ENCODE peak calls at places on chromosomes 13 and 19, in nine cellular contexts. B, M, W, Z, A, R, C, O and S are unnamed samples.

GRCh38 chr13:40402931-40403412 is 263.5 kb downstream of the FOXO1 start:
- DNase-seq in B (no peak), C (no peak), Z (no peak), W (no peak), M (no peak), A (peak), R (peak), O (no peak), S (no peak)

GRCh38 chr13:106416645-106417044 is 118.8 kb downstream of the EFNB2 start:
- DNase-seq in A (no peak), R (no peak), O (no peak), M (no peak), W (no peak), B (no peak), C (no peak), Z (no peak), S (no peak)

GRCh38 chr13:25901460-25902376 is 150.1 kb downstream of the SHISA2 start:
- DNase-seq in R (peak), A (peak), B (no peak), W (no peak), M (no peak), Z (no peak), C (no peak), O (no peak), S (no peak)

GRCh38 chr13:42170029-42170428 is 101.9 kb upstream of the AKAP11 start:
- DNase-seq in W (no peak), M (no peak), R (no peak), A (no peak), O (no peak), C (no peak), B (no peak), Z (no peak), S (no peak)

GRCh38 chr19:45428385-45429231 is 4.9 kb upstream of the ERCC1 start:
- DNase-seq in B (no peak), Z (peak), M (no peak), R (no peak), O (peak), A (no peak), C (peak), W (no peak), S (peak)

GRCh38 chr19:13002389-13002898 is 7.2 kb downstream of the NFIX start:
- DNase-seq in W (no peak), C (no peak), O (no peak), A (no peak), Z (no peak), M (no peak), B (no peak), R (no peak), S (no peak)

GRCh38 chr13:20943519-20944012 is 41.0 kb upstream of the XPO4 start:
- DNase-seq in R (peak), O (peak), W (peak), M (peak), A (peak), B (peak), Z (peak), C (peak), S (peak)

GRCh38 chr13:105918842-105919741 is 616.4 kb downstream of the EFNB2 start:
- DNase-seq in W (no peak), A (peak), C (peak), R (peak), Z (no peak), O (no peak), M (no peak), B (no peak), S (no peak)

GRCh38 chr13:51764184-51765141 is 39.5 kb downstream of the DHRS12 start:
- DNase-seq in B (peak), C (peak), R (peak), A (no peak), O (no peak), M (no peak), W (no peak), Z (peak), S (no peak)

GRCh38 chr13:53200498-53201453 is 172.2 kb downstream of the OLFM4 start:
- DNase-seq in Z (no peak), M (no peak), W (no peak), R (no peak), A (peak), B (no peak), O (no peak), C (peak), S (peak)

GRCh38 chr13:53200075-53200474 is 171.5 kb downstream of the OLFM4 start:
- DNase-seq in Z (no peak), A (no peak), R (no peak), O (no peak), B (no peak), C (peak), W (no peak), M (no peak), S (no peak)

GRCh38 chr13:53198699-53199098 is 170.1 kb downstream of the OLFM4 start:
- DNase-seq in O (no peak), A (no peak), B (no peak), W (no peak), M (no peak), Z (no peak), R (no peak), C (no peak), S (no peak)

GRCh38 chr13:53197424-53197823 is 168.8 kb downstream of the OLFM4 start:
- DNase-seq in R (no peak), Z (no peak), W (no peak), B (no peak), M (no peak), C (no peak), O (no peak), A (no peak), S (no peak)

GRCh38 chr13:53198017-53198416 is 169.4 kb downstream of the OLFM4 start:
- DNase-seq in R (no peak), O (no peak), C (no peak), B (no peak), M (no peak), A (no peak), Z (no peak), W (no peak), S (no peak)
- TF ChIP-seq CTCF in R (no peak), O (peak), C (no peak), B (no peak), M (no peak), A (no peak), Z (no peak), W (no peak), S (no peak)

DNA sequence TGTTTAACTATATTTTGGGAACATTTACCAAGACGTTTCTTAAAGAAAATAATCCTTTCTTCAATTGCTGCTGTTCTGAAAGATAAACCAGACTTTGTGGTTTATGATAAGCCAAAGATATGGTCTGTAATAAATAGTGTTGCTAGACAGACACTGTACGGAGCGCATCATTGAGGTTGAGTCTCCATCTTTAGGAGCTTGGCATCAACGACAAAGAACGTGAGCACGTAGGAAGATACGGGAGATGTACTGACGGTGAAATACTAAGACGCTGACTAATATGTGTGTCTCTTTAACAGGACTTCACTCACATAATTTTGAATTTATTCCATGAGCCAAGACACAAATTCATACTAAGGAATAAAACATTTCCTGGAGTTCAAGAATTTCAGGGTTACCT is 16.2 kb downstream of the TEX29 start:
- DNase-seq in O (no peak), M (no peak), B (peak), R (no peak), A (no peak), W (no peak), C (no peak), Z (no peak), S (no peak)
- TF ChIP-seq CTCF in O (no peak), M (no peak), B (no peak), R (no peak), A (no peak), W (no peak), C (no peak), Z (no peak), S (no peak)

DNA sequence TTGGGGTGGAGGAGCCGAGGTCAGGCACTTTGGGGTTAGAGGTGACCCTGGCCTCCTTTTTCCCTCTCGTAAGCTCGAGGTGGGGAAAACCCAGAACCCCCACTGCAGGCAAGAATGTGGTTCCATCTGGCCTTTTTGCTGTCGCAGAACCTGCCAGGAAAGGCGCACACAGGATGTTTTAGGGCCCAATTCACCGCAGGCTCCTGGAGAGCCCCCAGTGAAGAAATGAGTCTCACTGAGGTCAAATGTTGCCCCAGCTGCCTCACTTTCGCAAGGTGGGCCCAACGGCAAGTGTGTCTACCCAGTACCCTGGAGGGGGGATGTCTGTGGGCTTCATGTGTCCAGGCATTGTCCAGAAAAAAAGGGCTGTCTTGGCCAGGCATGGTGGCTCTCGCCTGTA is 61.8 kb downstream of the PEX11G start:
- DNase-seq in A (no peak), B (no peak), W (no peak), C (no peak), M (no peak), Z (no peak), O (no peak), R (no peak), S (no peak)
- TF ChIP-seq CTCF in A (no peak), B (no peak), W (no peak), C (no peak), M (no peak), Z (no peak), O (no peak), R (no peak), S (no peak)

GRCh38 chr13:76886292-76887061 is at the start of gene KCTD12:
- DNase-seq in C (peak), M (peak), O (peak), Z (peak), R (peak), W (peak), A (peak), B (no peak), S (peak)
- TF ChIP-seq CTCF in C (no peak), M (no peak), O (no peak), Z (peak), R (peak), W (peak), A (peak), B (peak), S (no peak)

GRCh38 chr19:58518261-58519086 is 1.1 kb downstream of the ZBTB45 start:
- DNase-seq in O (no peak), A (no peak), M (no peak), Z (no peak), W (no peak), B (no peak), R (no peak), C (no peak), S (no peak)
- TF ChIP-seq CTCF in O (no peak), A (no peak), M (no peak), Z (peak), W (no peak), B (no peak), R (no peak), C (no peak), S (no peak)

GRCh38 chr13:37136633-37137032 is 31.2 kb upstream of the CSNK1A1L start:
- DNase-seq in A (no peak), M (no peak), Z (no peak), C (no peak), R (no peak), B (no peak), W (no peak), O (no peak), S (no peak)

GRCh38 chr13:37136187-37136586 is 30.7 kb upstream of the CSNK1A1L start:
- DNase-seq in M (no peak), B (no peak), Z (no peak), C (no peak), O (no peak), A (no peak), W (no peak), R (no peak), S (no peak)

GRCh38 chr13:37138917-37139316 is 33.5 kb upstream of the CSNK1A1L start:
- DNase-seq in O (no peak), Z (no peak), A (no peak), W (no peak), B (no peak), M (no peak), R (no peak), C (no peak), S (no peak)

GRCh38 chr13:37139356-37139755 is 33.9 kb upstream of the CSNK1A1L start:
- DNase-seq in M (no peak), W (no peak), O (no peak), Z (no peak), A (no peak), B (no peak), R (no peak), C (no peak), S (no peak)

GRCh38 chr13:37138169-37138568 is 32.7 kb upstream of the CSNK1A1L start:
- DNase-seq in M (no peak), O (no peak), B (no peak), C (no peak), A (no peak), R (peak), Z (no peak), W (no peak), S (no peak)
- TF ChIP-seq CTCF in M (no peak), O (peak), B (peak), C (peak), A (peak), R (no peak), Z (no peak), W (no peak), S (no peak)